ENCODE peak calls at places on chromosomes 1 and 21, in nine cellular contexts. A is IMR-90, U is iPS DF 6.9, W is astrocyte of the cerebellum, F is right lobe of liver, R is NT2/D1, B is AG04449, Y is fibroblast of pulmonary artery, G is foreskin fibroblast. P is an unnamed sample.

GRCh38 chr1:93541045-93541444 is 93.1 kb downstream of the FNBP1L start:
- DNase-seq in U (no peak), B (no peak), W (no peak), F (no peak), A (no peak), G (no peak), Y (no peak), R (no peak), P (no peak)

GRCh38 chr1:25478633-25479032 is 47.9 kb downstream of the MACO1 start:
- DNase-seq in U (no peak), F (no peak), R (no peak), B (no peak), Y (no peak), A (no peak), W (no peak), G (no peak), P (no peak)

GRCh38 chr1:65063025-65063424 is 85.0 kb upstream of the AK4 start:
- DNase-seq in A (no peak), W (no peak), B (no peak), U (no peak), F (no peak), Y (no peak), R (no peak), G (no peak), P (no peak)

GRCh38 chr1:20472860-20473711 is 12.9 kb downstream of the CAMK2N1 start:
- DNase-seq in B (no peak), G (peak; percentile 47), F (peak; percentile 71), Y (peak; percentile 63), A (peak; percentile 49), U (no peak), W (no peak), R (no peak), P (no peak)

GRCh38 chr1:232471250-232471649 is 158.7 kb downstream of the SIPA1L2 start:
- DNase-seq in G (no peak), W (no peak), B (no peak), A (no peak), R (no peak), Y (no peak), U (no peak), F (no peak), P (no peak)

GRCh38 chr1:220991959-220992704 is 112.9 kb downstream of the HLX start:
- DNase-seq in B (no peak), W (no peak), U (no peak), F (no peak), G (no peak), A (peak; percentile 21), R (no peak), Y (peak; percentile 47), P (no peak)

GRCh38 chr1:110239491-110240430 is 29.6 kb downstream of the KCNC4 start:
- DNase-seq in W (no peak), U (no peak), Y (peak; percentile 46), F (no peak), R (no peak), A (no peak), B (peak; percentile 24), G (no peak), P (peak; percentile 36)

GRCh38 chr21:42614811-42615342 is 38.5 kb upstream of the PDE9A start:
- DNase-seq in R (no peak), Y (no peak), A (no peak), F (peak; percentile 76), U (no peak), W (no peak), B (no peak), G (peak; percentile 21), P (no peak)

GRCh38 chr1:58870298-58870676 is 86.4 kb upstream of the JUN start:
- DNase-seq in W (peak; percentile 52), U (no peak), B (no peak), G (no peak), F (no peak), A (no peak), R (no peak), Y (no peak), P (no peak)

GRCh38 chr1:110070282-110070967 is at the start of gene ALX3:
- DNase-seq in F (no peak), R (no peak), U (no peak), B (no peak), Y (no peak), W (no peak), G (no peak), A (no peak), P (no peak)

GRCh38 chr1:160629286-160630210 is 17.3 kb downstream of the SLAMF1 start:
- DNase-seq in U (no peak), W (no peak), R (no peak), A (no peak), F (peak; percentile 60), B (no peak), G (no peak), Y (no peak), P (no peak)

GRCh38 chr1:50893466-50893865 is 66.6 kb downstream of the FAF1 start:
- DNase-seq in U (no peak), A (no peak), W (no peak), F (no peak), G (no peak), Y (no peak), R (no peak), B (no peak), P (no peak)

GRCh38 chr1:203746281-203746680 is 18.7 kb upstream of the LAX1 start:
- DNase-seq in R (no peak), W (no peak), B (no peak), U (no peak), Y (no peak), G (no peak), A (no peak), F (no peak), P (no peak)

GRCh38 chr1:203743101-203743501 is 21.9 kb upstream of the LAX1 start:
- DNase-seq in A (no peak), G (no peak), F (no peak), Y (no peak), B (no peak), U (no peak), R (peak; percentile 13), W (no peak), P (no peak)

GRCh38 chr1:203742446-203742845 is 22.5 kb upstream of the LAX1 start:
- DNase-seq in U (no peak), Y (no peak), R (no peak), A (peak; percentile 30), G (no peak), F (no peak), W (no peak), B (no peak), P (no peak)

DNA sequence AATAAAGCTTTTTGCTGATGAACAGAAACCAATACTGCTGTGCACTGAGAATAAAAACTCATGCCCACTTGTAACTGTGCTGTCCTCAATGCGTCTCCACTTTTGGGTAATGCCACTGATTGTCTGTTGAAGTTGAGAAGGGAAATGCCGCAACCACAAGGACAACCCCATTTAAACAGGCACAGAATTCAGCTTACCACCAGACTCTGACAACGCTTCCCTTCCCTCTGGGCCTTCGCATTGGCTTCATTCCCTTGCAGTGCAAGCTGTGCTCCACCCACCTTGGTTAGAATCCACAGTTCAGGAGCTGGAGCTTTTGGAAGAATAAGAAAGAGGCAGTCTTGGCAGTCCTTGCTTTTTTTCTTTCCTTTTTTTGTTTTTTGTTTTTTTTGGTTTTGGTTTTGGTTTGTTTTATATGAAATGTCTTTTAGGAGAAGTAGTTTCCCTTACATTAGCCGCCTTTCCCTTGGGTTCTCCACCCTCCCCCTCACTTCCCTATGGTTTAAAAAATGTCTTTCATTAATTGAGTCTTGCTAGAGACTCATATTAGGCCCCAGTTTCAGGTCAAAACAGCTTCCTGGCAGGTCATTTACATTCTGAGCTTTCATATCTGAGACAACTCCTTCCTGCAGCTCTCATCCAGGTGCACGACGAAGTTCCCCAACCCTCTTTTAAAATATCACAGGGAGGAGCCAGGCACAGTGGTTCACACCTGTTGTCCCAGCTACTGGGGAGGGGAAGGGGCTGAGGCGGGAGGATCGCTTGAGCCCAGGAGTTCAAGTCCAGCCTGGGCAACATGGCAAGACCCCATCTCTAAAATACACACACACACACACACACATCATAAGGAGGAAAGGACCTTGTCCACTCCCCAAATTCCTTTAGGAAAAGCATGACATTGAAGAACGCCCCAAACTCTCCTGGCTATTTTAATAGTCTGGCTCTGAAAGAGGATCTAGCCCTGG is 20.7 kb upstream of the LAX1 start:
- DNase-seq in A (peak; percentile 32), F (no peak), W (peak; percentile 27), U (no peak), Y (peak; percentile 49), B (no peak), R (peak; percentile 32), G (peak; percentile 21), P (peak; percentile 24)
- H3K4me3 ChIP-seq in A (no peak overlapping the region), F (no peak overlapping the region), W (no peak overlapping the region), U (no peak overlapping the region), Y (no peak overlapping the region), B (no peak overlapping the region), R (no peak overlapping the region), G (no peak overlapping the region), P (no peak overlapping the region)

DNA sequence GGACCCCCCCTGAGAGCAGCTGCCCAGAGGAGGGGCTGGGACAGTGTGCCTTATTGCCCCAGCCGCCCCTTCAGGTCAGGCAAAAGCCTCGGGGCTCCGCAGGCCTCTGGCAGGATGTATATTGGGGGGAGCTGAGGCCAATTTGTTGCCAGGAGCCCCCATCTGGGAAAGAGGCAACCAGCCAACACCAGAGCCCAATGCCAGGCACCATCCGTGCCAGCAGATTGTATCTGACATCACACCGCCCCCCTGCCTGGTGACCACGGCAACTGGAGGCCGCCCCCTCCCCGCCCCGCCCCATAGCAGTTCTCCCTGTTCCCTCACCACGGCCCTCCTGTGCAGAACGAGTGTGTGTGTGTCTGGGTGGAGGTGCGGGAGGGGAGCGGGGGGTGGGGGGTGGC is 3.6 kb upstream of the PLEKHG5 start:
- DNase-seq in R (no peak), B (no peak), G (no peak), W (no peak), A (no peak), Y (no peak), U (no peak), F (no peak), P (no peak)
- H3K4me3 ChIP-seq in R (no peak overlapping the region), B (no peak overlapping the region), G (no peak overlapping the region), W (no peak overlapping the region), A (no peak overlapping the region), Y (no peak overlapping the region), U (no peak overlapping the region), F (no peak overlapping the region), P (no peak overlapping the region)

GRCh38 chr1:95641386-95641785 is 407.4 kb downstream of the RWDD3 start:
- DNase-seq in Y (no peak), F (no peak), W (no peak), A (no peak), G (no peak), R (no peak), B (no peak), U (no peak), P (no peak)
- H3K4me3 ChIP-seq in Y (no peak overlapping the region), F (no peak overlapping the region), W (no peak overlapping the region), A (no peak overlapping the region), G (no peak overlapping the region), R (no peak overlapping the region), B (no peak overlapping the region), U (no peak overlapping the region), P (no peak overlapping the region)

DNA sequence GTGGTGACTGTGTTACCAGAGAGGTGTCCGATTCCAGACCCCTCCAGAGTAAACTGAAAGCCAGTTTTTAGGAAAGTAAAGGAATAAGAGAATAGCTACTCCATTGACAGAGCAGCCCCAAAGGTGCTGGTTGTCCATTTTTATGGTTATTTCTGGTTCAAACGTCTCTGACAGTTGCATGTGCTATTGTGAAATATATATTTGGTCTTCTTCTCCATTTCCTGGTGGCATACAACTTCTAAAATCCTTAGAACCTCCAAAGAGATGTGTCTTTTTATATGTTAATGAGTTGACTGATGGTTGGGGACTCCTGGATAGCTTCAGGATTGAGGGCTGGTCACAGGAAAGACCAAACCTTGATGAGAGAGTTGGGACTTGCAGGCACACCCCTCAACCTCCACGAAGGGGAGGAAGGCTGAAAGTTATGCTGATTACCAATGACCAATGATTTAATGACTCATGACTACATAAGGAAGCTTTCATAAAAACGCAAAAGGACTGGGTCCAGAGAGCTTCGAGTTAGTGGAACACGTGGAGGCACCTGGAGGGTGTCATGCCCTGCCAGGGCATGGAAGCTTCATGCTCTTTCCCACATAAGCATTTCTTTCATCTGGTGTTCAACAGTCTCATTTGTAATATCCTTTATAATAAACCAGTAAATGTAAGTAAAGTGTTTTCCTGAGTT is 100.7 kb downstream of the SLC16A1 start:
- DNase-seq in Y (no peak), A (no peak), F (no peak), R (no peak), W (no peak), U (no peak), G (no peak), B (no peak), P (no peak)
- H3K4me3 ChIP-seq in Y (peak overlapping the region; percentile 28), A (peak overlapping the region; percentile 9), F (no peak overlapping the region), R (no peak overlapping the region), W (peak overlapping the region; percentile 27), U (no peak overlapping the region), G (peak overlapping the region; percentile 33), B (no peak overlapping the region), P (peak overlapping the region; percentile 32)

P was measured in skeletal muscle cell.